ENCODE peak calls at places on chromosomes 7 and 10, in eight cellular contexts. B, G, Y, L, J, P, C and R are unnamed samples.
A peak's percentile ranks its signal among the peaks of the same experiment; 100 is the strongest.

GRCh38 chr10:103154464-103155299 is 38.4 kb downstream of the NT5C2 start:
- DNase-seq in B (no peak), G (no peak), Y (no peak), L (no peak), J (no peak), P (peak; percentile 11), C (peak; percentile 25), R (peak; percentile 13)

GRCh38 chr7:99407849-99408346 is 499 bp downstream of the PDAP1 start:
- DNase-seq in B (peak; percentile 40), G (peak; percentile 88), Y (no peak), L (peak; percentile 71), J (peak; percentile 70), P (no peak), C (peak; percentile 84), R (peak; percentile 82)

GRCh38 chr10:27258838-27259532 is 18.4 kb upstream of the ACBD5 start:
- DNase-seq in B (no peak), G (peak; percentile 28), Y (no peak), L (no peak), J (no peak), P (no peak), C (no peak), R (no peak)

GRCh38 chr7:28071570-28071969 is 109.0 kb downstream of the JAZF1 start:
- DNase-seq in B (no peak), G (no peak), Y (no peak), L (no peak), J (no peak), P (no peak), C (no peak), R (no peak)

GRCh38 chr7:35697414-35698175 is 2.7 kb upstream of the HERPUD2 start:
- DNase-seq in B (no peak), G (peak; percentile 56), Y (no peak), L (no peak), J (peak; percentile 67), P (no peak), C (peak; percentile 86), R (peak; percentile 43)

GRCh38 chr10:84291389-84291788 is 37.0 kb upstream of the CCSER2 start:
- DNase-seq in B (no peak), G (peak; percentile 65), Y (no peak), L (no peak), J (peak; percentile 45), P (no peak), C (peak; percentile 63), R (peak; percentile 66)

GRCh38 chr10:56605043-56605442 is 244.0 kb upstream of the ZWINT start:
- DNase-seq in B (no peak), G (no peak), Y (no peak), L (no peak), J (no peak), P (no peak), C (no peak), R (no peak)

GRCh38 chr10:8060010-8060703 is 5.7 kb downstream of the GATA3 start:
- DNase-seq in B (no peak), G (no peak), Y (no peak), L (no peak), J (peak; percentile 46), P (no peak), C (peak; percentile 44), R (peak; percentile 59)

GRCh38 chr10:63115732-63116383 is 17.3 kb upstream of the NRBF2 start:
- DNase-seq in B (peak; percentile 55), G (peak; percentile 86), Y (no peak), L (peak; percentile 87), J (peak; percentile 57), P (peak; percentile 72), C (peak; percentile 94), R (peak; percentile 83)

GRCh38 chr7:99224263-99224947 is 16.5 kb upstream of the KPNA7 start:
- DNase-seq in B (no peak), G (no peak), Y (no peak), L (no peak), J (no peak), P (peak; percentile 27), C (peak; percentile 41), R (peak; percentile 19)

GRCh38 chr7:15921576-15921975 is 235.1 kb upstream of the MEOX2 start:
- DNase-seq in B (no peak), G (peak; percentile 68), Y (no peak), L (no peak), J (peak; percentile 75), P (no peak), C (no peak), R (peak; percentile 25)

GRCh38 chr7:132932321-132933075 is 149.4 kb downstream of the CHCHD3 start:
- DNase-seq in B (no peak), G (no peak), Y (no peak), L (no peak), J (no peak), P (no peak), C (peak; percentile 45), R (no peak)

GRCh38 chr10:84269773-84270172 is 24.9 kb downstream of the RGR start:
- DNase-seq in B (no peak), G (peak; percentile 69), Y (no peak), L (no peak), J (peak; percentile 75), P (no peak), C (peak; percentile 78), R (peak; percentile 80)

GRCh38 chr7:108094375-108094774 is 35.8 kb downstream of the LAMB4 start:
- DNase-seq in B (no peak), G (peak; percentile 55), Y (no peak), L (no peak), J (peak; percentile 35), P (no peak), C (peak; percentile 92), R (peak; percentile 87)

GRCh38 chr7:106346678-106347217 is 62.0 kb upstream of the NAMPT start:
- DNase-seq in B (no peak), G (peak; percentile 62), Y (peak; percentile 48), L (no peak), J (peak; percentile 87), P (no peak), C (peak; percentile 97), R (peak; percentile 94)

GRCh38 chr10:69972951-69973350 is 79.7 kb upstream of the MACROH2A2 start:
- DNase-seq in B (no peak), G (no peak), Y (no peak), L (no peak), J (peak; percentile 40), P (no peak), C (peak; percentile 75), R (no peak)

GRCh38 chr10:103678104-103678526 is 177.3 kb downstream of the SH3PXD2A start:
- DNase-seq in B (peak; percentile 84), G (peak; percentile 96), Y (peak; percentile 73), L (peak; percentile 93), J (peak; percentile 95), P (peak; percentile 59), C (peak; percentile 99), R (peak; percentile 89)

GRCh38 chr7:44149571-44150465 is 8.7 kb upstream of the MYL7 start:
- DNase-seq in B (no peak), G (no peak), Y (no peak), L (no peak), J (no peak), P (no peak), C (peak; percentile 25), R (no peak)

GRCh38 chr7:105723582-105723981 is 142.3 kb upstream of the EFCAB10 start:
- DNase-seq in B (peak; percentile 18), G (no peak), Y (no peak), L (no peak), J (no peak), P (no peak), C (no peak), R (no peak)

GRCh38 chr10:33950216-33950615 is 615.7 kb upstream of the NRP1 start:
- DNase-seq in B (no peak), G (no peak), Y (no peak), L (no peak), J (no peak), P (no peak), C (no peak), R (no peak)

GRCh38 chr7:139355320-139355719 is 4.4 kb upstream of the LUC7L2 start:
- DNase-seq in B (no peak), G (no peak), Y (no peak), L (no peak), J (no peak), P (no peak), C (peak; percentile 50), R (no peak)

GRCh38 chr10:47438857-47439474 is 44.9 kb downstream of the ANXA8 start:
- DNase-seq in B (no peak), G (peak; percentile 77), Y (no peak), L (no peak), J (peak; percentile 69), P (peak; percentile 59), C (peak; percentile 86), R (peak; percentile 74)

GRCh38 chr10:131973160-131973951 is 8.4 kb downstream of the BNIP3 start:
- DNase-seq in B (no peak), G (no peak), Y (no peak), L (no peak), J (no peak), P (no peak), C (no peak), R (no peak)

GRCh38 chr10:97765201-97765600 is 6.6 kb downstream of the SFRP5 start:
- DNase-seq in B (no peak), G (no peak), Y (no peak), L (no peak), J (no peak), P (no peak), C (no peak), R (no peak)

GRCh38 chr10:114404171-114405010 is at the start of gene AFAP1L2:
- DNase-seq in B (no peak), G (peak; percentile 64), Y (no peak), L (peak; percentile 67), J (no peak), P (no peak), C (no peak), R (no peak)

GRCh38 chr10:91799580-91799975 is 1.4 kb downstream of the TNKS2 start:
- DNase-seq in B (no peak), G (no peak), Y (no peak), L (no peak), J (peak; percentile 14), P (no peak), C (peak; percentile 20), R (peak; percentile 31)

GRCh38 chr7:93117852-93118530 is at the start of gene SAMD9:
- DNase-seq in B (no peak), G (peak; percentile 87), Y (peak; percentile 37), L (peak; percentile 39), J (peak; percentile 85), P (peak; percentile 23), C (peak; percentile 91), R (peak; percentile 82)

GRCh38 chr10:86821600-86821999 is 65.2 kb downstream of the BMPR1A start:
- DNase-seq in B (no peak), G (no peak), Y (no peak), L (no peak), J (no peak), P (no peak), C (peak; percentile 33), R (peak; percentile 22)

GRCh38 chr10:43226851-43227845 is 39.7 kb downstream of the RASGEF1A start:
- DNase-seq in B (no peak), G (no peak), Y (no peak), L (peak; percentile 5), J (no peak), P (no peak), C (no peak), R (no peak)

GRCh38 chr10:79025113-79025832 is 43.5 kb upstream of the ZMIZ1 start:
- DNase-seq in B (peak; percentile 44), G (no peak), Y (no peak), L (no peak), J (no peak), P (no peak), C (no peak), R (no peak)